ENCODE peak calls at places on chromosome 10, in nine cellular contexts. Y, G, H, J, D, M, T, R and P are unnamed samples.

GRCh38 chr10:29880856-29881255 is 178.5 kb downstream of the JCAD start:
- DNase-seq in Y (no peak), G (no peak), H (no peak), J (no peak), D (no peak), M (no peak), T (no peak), R (no peak), P (no peak)

GRCh38 chr10:26448706-26449435 is 10.7 kb downstream of the APBB1IP start:
- DNase-seq in Y (no peak), G (no peak), H (no peak), J (no peak), D (no peak), M (no peak), T (no peak), R (no peak), P (peak; percentile 52)

GRCh38 chr10:73653701-73654100 is 2.1 kb downstream of the SYNPO2L start:
- DNase-seq in Y (no peak), G (no peak), H (no peak), J (no peak), D (no peak), M (peak; percentile 41), T (no peak), R (no peak), P (no peak)

GRCh38 chr10:96276831-96277230 is 5.5 kb upstream of the BLNK start:
- DNase-seq in Y (no peak), G (no peak), H (no peak), J (no peak), D (no peak), M (no peak), T (no peak), R (peak; percentile 13), P (no peak)

GRCh38 chr10:112052176-112052575 is 131.4 kb downstream of the GPAM start:
- DNase-seq in Y (no peak), G (no peak), H (no peak), J (no peak), D (no peak), M (no peak), T (no peak), R (no peak), P (no peak)

GRCh38 chr10:2928219-2928840 is 139.0 kb upstream of the PFKP start:
- DNase-seq in Y (peak; percentile 57), G (peak; percentile 71), H (peak; percentile 77), J (peak; percentile 58), D (peak; percentile 69), M (peak; percentile 67), T (peak; percentile 56), R (peak; percentile 67), P (no peak)

GRCh38 chr10:71396714-71397339 is at the start of gene CDH23:
- DNase-seq in Y (no peak), G (no peak), H (peak; percentile 35), J (no peak), D (no peak), M (no peak), T (no peak), R (peak; percentile 38), P (peak; percentile 49)

GRCh38 chr10:61795551-61795950 is 105.9 kb upstream of the ARID5B start:
- DNase-seq in Y (no peak), G (no peak), H (no peak), J (no peak), D (no peak), M (no peak), T (no peak), R (no peak), P (no peak)

GRCh38 chr10:104580321-104580720 is 60.8 kb upstream of the SORCS3 start:
- DNase-seq in Y (no peak), G (peak; percentile 49), H (no peak), J (no peak), D (no peak), M (peak; percentile 2), T (no peak), R (peak; percentile 83), P (no peak)

GRCh38 chr10:16919076-16919972 is 102.1 kb upstream of the RSU1 start:
- DNase-seq in Y (no peak), G (no peak), H (no peak), J (no peak), D (no peak), M (no peak), T (no peak), R (no peak), P (no peak)

GRCh38 chr10:88651131-88651541 is 13.1 kb upstream of the LIPF start:
- DNase-seq in Y (no peak), G (peak; percentile 94), H (no peak), J (no peak), D (no peak), M (peak; percentile 83), T (no peak), R (peak; percentile 89), P (no peak)

GRCh38 chr10:68327889-68328786 is 3.7 kb upstream of the HNRNPH3 start:
- DNase-seq in Y (no peak), G (peak; percentile 82), H (peak; percentile 73), J (peak; percentile 90), D (no peak), M (peak; percentile 89), T (no peak), R (peak; percentile 90), P (no peak)

GRCh38 chr10:117003336-117003735 is 1.7 kb downstream of the SHTN1 start:
- DNase-seq in Y (no peak), G (no peak), H (no peak), J (peak; percentile 42), D (no peak), M (no peak), T (no peak), R (no peak), P (no peak)

GRCh38 chr10:43226441-43226840 is 40.4 kb downstream of the RASGEF1A start:
- DNase-seq in Y (no peak), G (no peak), H (no peak), J (no peak), D (no peak), M (no peak), T (no peak), R (no peak), P (peak; percentile 10)

GRCh38 chr10:31288961-31289360 is 30.1 kb upstream of the ZEB1 start:
- DNase-seq in Y (no peak), G (no peak), H (no peak), J (no peak), D (no peak), M (no peak), T (no peak), R (peak; percentile 57), P (no peak)

GRCh38 chr10:78584266-78584665 is 484.5 kb upstream of the ZMIZ1 start:
- DNase-seq in Y (no peak), G (no peak), H (no peak), J (no peak), D (no peak), M (no peak), T (no peak), R (no peak), P (no peak)

GRCh38 chr10:100359030-100359432 is 12.0 kb downstream of the SCD start:
- DNase-seq in Y (no peak), G (no peak), H (no peak), J (no peak), D (no peak), M (no peak), T (no peak), R (no peak), P (no peak)

GRCh38 chr10:51422311-51423120 is 276.9 kb downstream of the CSTF2T start:
- DNase-seq in Y (peak; percentile 22), G (peak; percentile 80), H (no peak), J (peak; percentile 31), D (peak; percentile 12), M (peak; percentile 76), T (no peak), R (peak; percentile 77), P (no peak)

GRCh38 chr10:130136214-130137076 is at the start of gene GLRX3:
- DNase-seq in Y (peak; percentile 54), G (peak; percentile 77), H (peak; percentile 66), J (peak; percentile 79), D (peak; percentile 89), M (peak; percentile 83), T (peak; percentile 84), R (peak; percentile 96), P (peak; percentile 90)

GRCh38 chr10:131792809-131793208 is 108.0 kb upstream of the PPP2R2D start:
- DNase-seq in Y (no peak), G (no peak), H (no peak), J (no peak), D (no peak), M (no peak), T (no peak), R (no peak), P (no peak)

GRCh38 chr10:63114031-63114814 is 18.9 kb upstream of the NRBF2 start:
- DNase-seq in Y (no peak), G (peak; percentile 98), H (no peak), J (no peak), D (no peak), M (peak; percentile 96), T (no peak), R (peak; percentile 94), P (peak; percentile 31)

GRCh38 chr10:15208221-15208620 is 39.7 kb upstream of the NMT2 start:
- DNase-seq in Y (no peak), G (no peak), H (no peak), J (no peak), D (no peak), M (no peak), T (no peak), R (no peak), P (no peak)

GRCh38 chr10:34581871-34582532 is 233.1 kb downstream of the PARD3 start:
- DNase-seq in Y (no peak), G (peak; percentile 49), H (no peak), J (no peak), D (no peak), M (peak; percentile 49), T (no peak), R (peak; percentile 57), P (no peak)

GRCh38 chr10:24235471-24235870 is 26.5 kb downstream of the KIAA1217 start:
- DNase-seq in Y (no peak), G (no peak), H (no peak), J (no peak), D (no peak), M (no peak), T (no peak), R (no peak), P (no peak)

GRCh38 chr10:77774940-77775391 is 137.4 kb upstream of the KCNMA1 start:
- DNase-seq in Y (no peak), G (no peak), H (no peak), J (no peak), D (no peak), M (peak; percentile 31), T (no peak), R (no peak), P (no peak)

GRCh38 chr10:5092375-5092774 is 1.8 kb upstream of the AKR1C3 start:
- DNase-seq in Y (no peak), G (no peak), H (no peak), J (no peak), D (no peak), M (no peak), T (no peak), R (no peak), P (no peak)

GRCh38 chr10:107671968-107672367 is 507.5 kb upstream of the SORCS1 start:
- DNase-seq in Y (no peak), G (no peak), H (no peak), J (no peak), D (no peak), M (no peak), T (no peak), R (no peak), P (no peak)

GRCh38 chr10:112539340-112539739 is 92.3 kb downstream of the VTI1A start:
- DNase-seq in Y (no peak), G (no peak), H (no peak), J (no peak), D (no peak), M (no peak), T (no peak), R (no peak), P (no peak)

GRCh38 chr10:35898722-35899485 is 256.8 kb upstream of the FZD8 start:
- DNase-seq in Y (peak; percentile 12), G (no peak), H (peak; percentile 31), J (no peak), D (no peak), M (no peak), T (no peak), R (no peak), P (no peak)